ENCODE peak calls at places on chromosome 13, in four cellular contexts. Q is fibroblast of pulmonary artery, F is lung, W is foreskin fibroblast. V is an unnamed sample.

GRCh38 chr13:113064534-113065405 is 40.8 kb upstream of the F7 start:
- DNase-seq in W (no peak), F (no peak), Q (peak), V (no peak)

GRCh38 chr13:74144269-74144668 is 10.1 kb upstream of the KLF12 start:
- DNase-seq in W (no peak), F (no peak), Q (no peak), V (no peak)

GRCh38 chr13:40381935-40382764 is 284.3 kb downstream of the FOXO1 start:
- DNase-seq in W (no peak), Q (no peak), F (no peak), V (no peak)

GRCh38 chr13:95073826-95074345 is 227.4 kb downstream of the ABCC4 start:
- DNase-seq in F (no peak), Q (peak), W (peak), V (no peak)

GRCh38 chr13:30690282-30691188 is 44.8 kb upstream of the ALOX5AP start:
- DNase-seq in W (peak), F (peak), Q (peak), V (no peak)

GRCh38 chr13:109166807-109167206 is 537.4 kb downstream of the MYO16 start:
- DNase-seq in F (no peak), Q (no peak), W (no peak), V (no peak)

GRCh38 chr13:36341718-36342117 is 4.5 kb downstream of the SPART start:
- DNase-seq in F (no peak), W (peak), Q (peak), V (no peak)

GRCh38 chr13:86445584-86446140 is 646.4 kb upstream of the SLITRK6 start:
- DNase-seq in F (no peak), Q (peak), W (no peak), V (no peak)

GRCh38 chr13:113273856-113274590 is 23.0 kb upstream of the LAMP1 start:
- DNase-seq in W (peak), Q (peak), F (peak), V (no peak)

DNA sequence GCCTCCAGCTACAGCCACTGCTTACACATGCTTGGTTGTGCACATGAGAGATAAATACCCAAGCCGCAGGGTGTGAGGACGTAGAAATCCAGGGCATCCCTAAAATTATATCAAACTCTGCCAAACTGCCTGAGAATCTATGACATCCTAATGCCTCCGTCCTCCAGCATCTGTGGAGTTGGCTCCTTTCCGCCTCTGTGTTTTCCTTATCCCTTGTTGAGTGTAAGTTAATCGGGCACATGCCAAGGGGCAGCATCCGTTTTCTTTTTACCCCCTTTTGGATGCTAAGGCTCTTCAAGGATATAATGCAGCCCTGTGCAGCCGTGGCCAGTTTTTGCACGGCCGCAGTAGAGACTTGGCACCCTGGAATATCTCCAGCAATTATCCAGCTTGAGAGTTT is 66.5 kb downstream of the COL4A2 start:
- DNase-seq in Q (no peak), F (no peak), W (no peak), V (no peak)
- H3K4me3 ChIP-seq in Q (no peak), F (no peak), W (no peak), V (no peak)

GRCh38 chr13:38045278-38046048 is 175.9 kb upstream of the TRPC4 start:
- DNase-seq in W (no peak), Q (peak), F (no peak), V (peak)
- TF ChIP-seq CTCF in W (peak), Q (peak), F (no peak), V (peak)

GRCh38 chr13:77733674-77734073 is 36.2 kb downstream of the SLAIN1 start:
- DNase-seq in W (no peak), Q (no peak), F (no peak), V (no peak)

GRCh38 chr13:77728265-77728966 is 30.9 kb downstream of the SLAIN1 start:
- DNase-seq in F (no peak), Q (no peak), W (no peak), V (no peak)

GRCh38 chr13:77732287-77732686 is 34.8 kb downstream of the SLAIN1 start:
- DNase-seq in W (no peak), F (no peak), Q (no peak), V (no peak)

GRCh38 chr13:77724092-77724491 is 26.6 kb downstream of the SLAIN1 start:
- DNase-seq in Q (no peak), W (no peak), F (no peak), V (no peak)

DNA sequence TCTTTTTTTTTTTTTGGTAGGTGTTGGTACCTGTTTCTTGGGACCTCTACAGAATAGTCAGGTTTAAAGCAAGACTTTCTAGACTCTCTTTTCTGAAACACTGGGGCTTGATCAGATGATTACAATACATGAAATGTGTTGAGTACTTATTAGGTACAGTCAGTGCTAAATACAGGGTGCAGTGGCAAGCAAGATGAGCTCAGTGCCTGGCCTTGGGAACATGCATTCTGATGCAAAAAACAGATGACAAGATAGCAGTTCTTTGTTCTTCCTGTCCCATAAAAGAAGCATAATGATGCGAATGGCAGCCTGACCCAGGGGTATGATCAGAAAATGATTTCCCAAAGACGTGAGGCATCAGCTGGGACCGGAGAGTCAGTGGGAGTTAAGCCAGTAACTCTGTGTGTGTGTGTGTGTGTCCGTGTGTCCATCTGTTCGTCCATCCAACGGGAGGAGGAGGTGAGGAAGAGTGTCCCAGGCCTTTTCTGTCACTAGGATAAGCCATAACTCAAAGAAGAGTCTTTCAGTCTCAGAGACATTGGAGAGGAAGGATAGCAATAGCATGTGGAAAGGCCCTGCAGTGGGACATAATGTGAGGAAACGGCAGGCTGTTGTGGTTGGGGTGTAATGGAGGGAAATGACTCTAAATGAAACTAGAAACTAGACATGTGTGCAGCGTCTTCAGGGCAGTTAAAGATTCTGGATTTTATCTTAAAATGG is 32.2 kb downstream of the SLAIN1 start:
- DNase-seq in Q (no peak), W (no peak), F (no peak), V (no peak)
- H3K4me3 ChIP-seq in Q (no peak), W (no peak), F (no peak), V (no peak)

DNA sequence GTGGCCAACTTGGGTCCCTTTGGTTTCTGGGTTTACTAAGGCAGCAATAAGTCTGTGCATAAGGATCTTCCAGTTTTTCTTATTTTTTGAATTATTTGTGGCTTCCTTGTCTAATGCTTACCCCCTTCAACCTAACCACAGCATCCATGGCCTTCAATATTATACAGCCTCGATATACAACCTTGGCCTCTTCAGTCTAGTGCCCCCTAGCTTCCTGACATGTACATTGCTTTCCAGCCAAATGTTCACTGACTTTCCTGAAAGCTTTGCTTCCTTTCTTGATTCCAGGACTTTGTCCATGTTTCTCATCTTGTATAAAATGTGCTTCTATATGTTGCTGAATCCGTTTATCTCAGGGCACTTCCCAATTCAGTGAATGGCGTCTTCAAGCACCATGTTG is 310.1 kb downstream of the OLFM4 start:
- DNase-seq in F (no peak), Q (no peak), W (no peak), V (no peak)
- TF ChIP-seq CTCF in F (no peak), Q (no peak), W (no peak), V (peak)

GRCh38 chr13:106098778-106099177 is 436.7 kb downstream of the EFNB2 start:
- DNase-seq in Q (no peak), W (no peak), F (no peak), V (no peak)
- H3K4me3 ChIP-seq in Q (no peak), W (no peak), F (no peak), V (no peak)

GRCh38 chr13:111503905-111504695 is 183.7 kb downstream of the TEX29 start:
- DNase-seq in W (no peak), Q (no peak), F (no peak), V (no peak)

GRCh38 chr13:111506131-111506530 is 185.7 kb downstream of the TEX29 start:
- DNase-seq in F (no peak), W (no peak), Q (no peak), V (no peak)

GRCh38 chr13:111503376-111503775 is 182.9 kb downstream of the TEX29 start:
- DNase-seq in W (no peak), F (no peak), Q (no peak), V (no peak)

GRCh38 chr13:111506621-111507020 is 186.2 kb downstream of the TEX29 start:
- DNase-seq in F (no peak), Q (no peak), W (no peak), V (no peak)

DNA sequence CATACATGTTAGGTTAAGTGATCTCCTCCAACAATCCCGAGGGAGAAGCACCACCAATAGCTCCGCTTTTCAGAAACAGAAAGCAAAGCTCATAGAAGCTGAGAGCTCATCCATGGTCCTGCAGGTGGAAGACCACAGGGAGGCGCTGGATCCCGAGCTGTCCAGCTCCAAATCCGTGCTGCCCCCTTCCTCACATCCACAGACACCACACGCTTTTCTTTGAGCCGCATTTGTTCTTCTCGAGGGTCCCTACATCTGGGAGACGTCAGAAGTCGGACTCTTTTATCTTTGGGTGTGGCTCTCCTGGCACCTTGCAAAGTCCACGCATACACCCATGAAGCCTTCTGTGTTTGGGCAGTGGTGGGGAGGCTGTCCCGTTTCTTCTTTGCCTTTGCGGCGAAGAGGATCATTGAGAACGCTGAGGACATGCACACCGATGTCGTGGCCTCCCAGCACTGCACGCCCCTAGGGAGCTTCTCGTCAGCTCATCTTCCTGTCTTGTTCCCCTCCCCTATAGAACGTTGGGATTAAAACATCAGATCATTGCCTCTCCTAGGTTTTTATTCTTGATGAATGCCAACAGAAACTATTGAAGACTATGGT is 184.8 kb downstream of the TEX29 start:
- DNase-seq in Q (no peak), F (no peak), W (no peak), V (no peak)
- TF ChIP-seq CTCF in Q (no peak), F (no peak), W (no peak), V (peak)

GRCh38 chr13:51614350-51614786 is 30.1 kb downstream of the WDFY2 start:
- DNase-seq in W (peak), F (no peak), Q (no peak), V (peak)
- H3K4me3 ChIP-seq in W (peak), F (peak), Q (no peak), V (peak)

GRCh38 chr13:80604094-80604493 is 263.2 kb upstream of the SPRY2 start:
- DNase-seq in W (no peak), F (no peak), Q (peak), V (no peak)
- TF ChIP-seq CTCF in W (no peak), F (no peak), Q (peak), V (no peak)

GRCh38 chr13:25468330-25469178 is 96.8 kb downstream of the ATP8A2 start:
- DNase-seq in Q (no peak), W (no peak), F (no peak), V (peak)
- H3K4me3 ChIP-seq in Q (no peak), W (peak), F (no peak), V (peak)

DNA sequence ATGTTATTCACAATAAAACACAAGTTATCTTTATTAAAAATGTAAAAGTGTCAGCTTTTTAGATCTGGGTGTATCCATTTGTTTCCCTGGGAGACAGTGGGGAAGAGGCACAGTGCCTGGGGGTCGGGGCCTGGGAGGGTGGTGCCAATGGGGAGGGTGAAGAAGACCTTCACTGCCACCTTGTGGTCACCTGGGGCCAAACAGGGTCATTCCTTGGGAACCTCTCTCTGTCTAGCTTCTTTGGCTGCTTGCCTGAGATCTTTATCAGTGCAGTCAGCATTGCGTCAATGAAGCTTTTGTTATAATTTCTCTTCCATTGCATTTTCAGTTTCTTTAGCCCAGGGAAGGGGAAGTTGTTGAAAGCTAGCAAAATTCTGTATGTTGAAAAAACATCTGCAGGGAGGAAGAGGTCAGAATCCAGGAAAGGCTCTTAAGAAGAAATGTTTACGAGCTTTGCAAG is 39.1 kb downstream of the PCDH8 start:
- DNase-seq in F (peak), Q (peak), W (peak), V (peak)
- TF ChIP-seq CTCF in F (no peak), Q (peak), W (no peak), V (peak)

V was measured in BE2C.